ENCODE peak calls at places on chromosomes 11 and 22, in four cellular contexts. E is naive thymus-derived CD4-positive, alpha-beta T cell; V is left ventricle myocardium superior; J is T-helper 17 cell. Z is an unnamed sample.

GRCh38 chr22:38656256-38657148 is at the start of the genes CBY1 and FAM227A:
- ATAC-seq in V (peak; percentile 97), J (peak; percentile 87), E (peak; percentile 92), Z (peak; percentile 94)

GRCh38 chr11:3861698-3862097 is 6.2 kb downstream of the STIM1 start:
- ATAC-seq in V (no peak), E (no peak), J (peak; percentile 16), Z (no peak)

GRCh38 chr11:103800406-103801114 is 235.9 kb upstream of the DDI1 start:
- ATAC-seq in J (no peak), V (peak; percentile 74), E (no peak), Z (no peak)

GRCh38 chr11:34052608-34053160 is 1.2 kb downstream of the CAPRIN1 start:
- ATAC-seq in V (no peak), J (peak; percentile 1), E (no peak), Z (peak; percentile 0)

GRCh38 chr22:38947321-38948112 is 9.9 kb upstream of the APOBEC3A start:
- ATAC-seq in E (peak; percentile 76), J (peak; percentile 18), V (no peak), Z (peak; percentile 89)

GRCh38 chr11:128398517-128399152 is 188.7 kb downstream of the ETS1 start:
- ATAC-seq in V (no peak), E (no peak), J (no peak), Z (peak; percentile 54)

GRCh38 chr11:80424012-80424695 is 983.3 kb upstream of the TENM4 start:
- ATAC-seq in V (no peak), J (no peak), E (no peak), Z (no peak)

GRCh38 chr11:43268161-43268560 is 43.6 kb upstream of the API5 start:
- ATAC-seq in V (peak; percentile 93), J (no peak), E (no peak), Z (no peak)

GRCh38 chr11:125679397-125679796 is 1.2 kb downstream of the ACRV1 start:
- ATAC-seq in E (no peak), J (no peak), V (no peak), Z (no peak)

GRCh38 chr22:35155403-35156025 is 89.6 kb downstream of the ISX start:
- ATAC-seq in E (no peak), J (no peak), V (no peak), Z (no peak)

GRCh38 chr22:19108807-19109197 is 13.4 kb downstream of the DGCR2 start:
- ATAC-seq in J (no peak), E (no peak), V (no peak), Z (no peak)

GRCh38 chr11:65298655-65299179 is 15.9 kb upstream of the CDC42EP2 start:
- ATAC-seq in E (no peak), J (no peak), V (peak; percentile 48), Z (no peak)

GRCh38 chr11:37449146-37449545 is 851.1 kb upstream of the RAG2 start:
- ATAC-seq in V (peak; percentile 60), J (no peak), E (no peak), Z (no peak)

GRCh38 chr22:37896181-37896592 is 9.9 kb upstream of the MICALL1 start:
- ATAC-seq in J (peak; percentile 92), V (no peak), E (peak; percentile 91), Z (peak; percentile 80)

GRCh38 chr22:19420321-19420720 is 11.2 kb downstream of the HIRA start:
- ATAC-seq in J (no peak), V (no peak), E (no peak), Z (no peak)

GRCh38 chr11:103157542-103157941 is 48.3 kb downstream of the DYNC2H1 start:
- ATAC-seq in J (no peak), E (no peak), V (no peak), Z (no peak)

GRCh38 chr22:21650823-21651520 is 8.9 kb downstream of the SDF2L1 start:
- ATAC-seq in E (no peak), J (no peak), V (peak; percentile 63), Z (no peak)

GRCh38 chr22:27874756-27875155 is 44.3 kb downstream of the PITPNB start:
- ATAC-seq in E (no peak), V (no peak), J (no peak), Z (no peak)

GRCh38 chr11:73168925-73169579 is 26.9 kb upstream of the FCHSD2 start:
- ATAC-seq in E (no peak), J (no peak), V (peak; percentile 9), Z (no peak)

GRCh38 chr22:30665266-30665665 is 2.4 kb downstream of the DUSP18 start:
- ATAC-seq in V (no peak), E (no peak), J (no peak), Z (no peak)

GRCh38 chr11:65209711-65210360 is 28.1 kb downstream of the CAPN1 start:
- ATAC-seq in E (no peak), V (no peak), J (no peak), Z (no peak)

GRCh38 chr11:95989216-95989615 is 65.3 kb upstream of the MTMR2 start:
- ATAC-seq in V (no peak), J (no peak), E (no peak), Z (no peak)

GRCh38 chr11:59216654-59217640 is 4.2 kb upstream of the MPEG1 start:
- ATAC-seq in V (peak; percentile 71), E (peak; percentile 73), J (peak; percentile 80), Z (peak; percentile 91)

GRCh38 chr11:65545853-65546216 is 12.3 kb downstream of the LTBP3 start:
- ATAC-seq in V (no peak), J (no peak), E (no peak), Z (no peak)

GRCh38 chr22:27212617-27213177 is 555.3 kb downstream of the MIAT start:
- ATAC-seq in J (no peak), E (no peak), V (peak; percentile 83), Z (peak; percentile 65)

GRCh38 chr22:43182118-43182517 is 4.8 kb downstream of the TTLL12 start:
- ATAC-seq in E (no peak), V (no peak), J (no peak), Z (no peak)

GRCh38 chr11:114077482-114078305 is 18.2 kb downstream of the ZBTB16 start:
- ATAC-seq in J (peak; percentile 61), V (no peak), E (peak; percentile 33), Z (no peak)

GRCh38 chr11:9858822-9859221 is 194.9 kb downstream of the SWAP70 start:
- ATAC-seq in J (no peak), V (no peak), E (no peak), Z (no peak)

GRCh38 chr22:39628563-39629080 is 58.1 kb downstream of the CACNA1I start:
- ATAC-seq in V (no peak), J (no peak), E (no peak), Z (no peak)

GRCh38 chr11:34978236-34979191 is 62.1 kb downstream of the PDHX start:
- ATAC-seq in J (no peak), V (no peak), E (no peak), Z (no peak)

Z was measured in stimulated activated memory B cell treated with anti-CD40 and anti-IgM and Interleukin-4, amounts not matched to agents 10 μg/mL and 1 μg/mL and 100 μg/mL, for 72 hours.